ENCODE peak calls at places on chromosome 14, in five cellular contexts. O, S, C, E and P are unnamed samples.

GRCh38 chr14:72682188-72682587 is 211.7 kb downstream of the DPF3 start:
- DNase-seq in O (no peak), S (no peak), C (peak), E (no peak), P (no peak)

GRCh38 chr14:31018057-31018645 is 7.3 kb upstream of the AP4S1 start:
- DNase-seq in O (no peak), S (no peak), C (no peak), E (no peak), P (no peak)

GRCh38 chr14:32576088-32576795 is 247.1 kb downstream of the AKAP6 start:
- DNase-seq in O (peak), S (peak), C (no peak), E (peak), P (no peak)

GRCh38 chr14:90561920-90562319 is 165.1 kb downstream of the CALM1 start:
- DNase-seq in O (no peak), S (no peak), C (no peak), E (no peak), P (no peak)

GRCh38 chr14:32366995-32367394 is 37.9 kb downstream of the AKAP6 start:
- DNase-seq in O (peak), S (no peak), C (no peak), E (no peak), P (no peak)

GRCh38 chr14:28751467-28752058 is 15.0 kb upstream of the FOXG1 start:
- DNase-seq in O (peak), S (peak), C (no peak), E (peak), P (peak)

GRCh38 chr14:20794644-20795369 is 7.8 kb downstream of the RNASE1 start:
- DNase-seq in O (no peak), S (no peak), C (no peak), E (no peak), P (no peak)

GRCh38 chr14:95531473-95531872 is 3.4 kb upstream of the GLRX5 start:
- DNase-seq in O (peak), S (no peak), C (no peak), E (peak), P (no peak)

GRCh38 chr14:35389315-35389667 is 15.3 kb downstream of the NFKBIA start:
- DNase-seq in O (no peak), S (no peak), C (no peak), E (no peak), P (no peak)

GRCh38 chr14:53411110-53411509 is 258.0 kb upstream of the DDHD1 start:
- DNase-seq in O (peak), S (no peak), C (no peak), E (no peak), P (no peak)

GRCh38 chr14:89654998-89655397 is 238.0 kb upstream of the FOXN3 start:
- DNase-seq in O (no peak), S (no peak), C (no peak), E (no peak), P (no peak)

GRCh38 chr14:95056476-95056875 is 100.9 kb downstream of the DICER1 start:
- DNase-seq in O (no peak), S (no peak), C (no peak), E (no peak), P (no peak)

GRCh38 chr14:61476737-61477410 is 155.5 kb downstream of the PRKCH start:
- DNase-seq in O (peak), S (no peak), C (peak), E (peak), P (no peak)

GRCh38 chr14:91158091-91158790 is 44.4 kb downstream of the DGLUCY start:
- DNase-seq in O (no peak), S (no peak), C (no peak), E (no peak), P (no peak)

GRCh38 chr14:67668559-67668958 is 5.9 kb downstream of the VTI1B start:
- DNase-seq in O (no peak), S (no peak), C (no peak), E (no peak), P (no peak)

GRCh38 chr14:57060276-57060956 is 208.3 kb downstream of the EXOC5 start:
- DNase-seq in O (no peak), S (no peak), C (no peak), E (no peak), P (no peak)

GRCh38 chr14:25904446-25904845 is 693.4 kb downstream of the NOVA1 start:
- DNase-seq in O (peak), S (no peak), C (no peak), E (no peak), P (no peak)

GRCh38 chr14:103868242-103868897 is 21.0 kb upstream of the PPP1R13B start:
- DNase-seq in O (no peak), S (no peak), C (no peak), E (no peak), P (no peak)

GRCh38 chr14:100307215-100308111 is 1.2 kb upstream of the SLC25A29 start:
- DNase-seq in O (no peak), S (no peak), C (no peak), E (no peak), P (peak)

GRCh38 chr14:20750194-20750593 is 4.5 kb downstream of the EDDM3A start:
- DNase-seq in O (no peak), S (no peak), C (no peak), E (no peak), P (no peak)

GRCh38 chr14:77498984-77499527 is 440 bp upstream of the ISM2 start:
- DNase-seq in O (no peak), S (no peak), C (no peak), E (no peak), P (no peak)

GRCh38 chr14:36070056-36071043 is 106.2 kb downstream of the PTCSC3 start:
- DNase-seq in O (peak), S (peak), C (peak), E (peak), P (peak)

GRCh38 chr14:93268406-93268805 is 61.4 kb downstream of the UBR7 start:
- DNase-seq in O (no peak), S (no peak), C (no peak), E (no peak), P (no peak)

GRCh38 chr14:99425272-99425681 is 55.4 kb downstream of the SETD3 start:
- DNase-seq in O (no peak), S (no peak), C (no peak), E (no peak), P (no peak)

GRCh38 chr14:35438910-35439713 is 34.6 kb upstream of the NFKBIA start:
- DNase-seq in O (peak), S (peak), C (no peak), E (peak), P (no peak)

GRCh38 chr14:56423591-56423991 is 156.0 kb upstream of the TMEM260 start:
- DNase-seq in O (peak), S (no peak), C (peak), E (no peak), P (no peak)

GRCh38 chr14:46048127-46048526 is 603.5 kb downstream of the RPL10L start:
- DNase-seq in O (no peak), S (peak), C (no peak), E (peak), P (peak)

GRCh38 chr14:68979722-68980552 is 835 bp upstream of the ACTN1 start:
- DNase-seq in O (no peak), S (no peak), C (no peak), E (peak), P (peak)

GRCh38 chr14:105012171-105012985 is 8.5 kb downstream of the CDCA4 start:
- DNase-seq in O (no peak), S (no peak), C (no peak), E (peak), P (no peak)
- TF ChIP-seq CTCF in O (peak), S (peak), C (peak), E (peak), P (no peak)

DNA sequence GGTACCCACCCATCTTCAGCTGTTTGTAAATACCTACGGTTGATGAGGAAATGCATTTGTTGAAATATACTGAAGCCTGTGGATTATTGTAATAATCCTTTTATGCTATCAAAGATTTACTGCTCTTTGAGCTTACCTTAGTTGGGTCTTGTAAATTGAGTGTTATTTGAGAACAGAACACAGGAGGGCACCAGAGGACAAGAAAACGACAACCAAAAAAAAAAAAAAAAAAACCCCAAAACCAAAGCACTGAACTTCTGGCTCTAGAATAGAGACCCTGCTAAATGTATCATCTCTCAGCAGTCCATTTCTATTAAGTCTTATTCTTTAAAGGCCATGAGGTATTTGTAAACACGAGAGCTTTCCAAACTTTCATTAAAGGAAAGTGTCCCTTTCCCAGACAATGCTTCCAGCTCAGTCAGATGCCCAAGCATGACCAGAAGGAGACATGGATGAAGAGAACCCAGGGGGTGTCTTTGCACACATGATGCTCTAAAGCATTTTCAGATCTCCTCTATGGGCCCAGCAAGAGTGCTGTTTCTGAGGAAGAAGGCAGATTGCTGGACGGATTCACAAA is 763.9 kb downstream of the NRXN3 start:
- DNase-seq in O (peak), S (no peak), C (no peak), E (peak), P (no peak)
- TF ChIP-seq CTCF in O (peak), S (peak), C (peak), E (peak), P (peak)

GRCh38 chr14:55028066-55028465 is 1.0 kb downstream of the SOCS4 start:
- DNase-seq in O (peak), S (no peak), C (no peak), E (no peak), P (no peak)

GRCh38 chr14:55026441-55026792 is 482 bp downstream of the WDHD1 start:
- DNase-seq in O (no peak), S (no peak), C (no peak), E (no peak), P (no peak)

GRCh38 chr14:55028476-55028875 is 1.4 kb downstream of the SOCS4 start:
- DNase-seq in O (no peak), S (no peak), C (no peak), E (no peak), P (no peak)

GRCh38 chr14:55025948-55026347 is 951 bp downstream of the WDHD1 start:
- DNase-seq in O (no peak), S (no peak), C (no peak), E (no peak), P (no peak)

GRCh38 chr14:55026793-55027560 is at the start of the genes SOCS4 and WDHD1:
- DNase-seq in O (peak), S (peak), C (peak), E (peak), P (peak)
- TF ChIP-seq CTCF in O (no peak), S (no peak), C (peak), E (no peak), P (no peak)

GRCh38 chr14:59687663-59688062 is 111.1 kb upstream of the CCDC175 start:
- DNase-seq in O (no peak), S (no peak), C (no peak), E (no peak), P (no peak)

GRCh38 chr14:59690426-59690825 is 113.8 kb upstream of the CCDC175 start:
- DNase-seq in O (no peak), S (no peak), C (no peak), E (no peak), P (no peak)

GRCh38 chr14:59691266-59691665 is 114.7 kb upstream of the CCDC175 start:
- DNase-seq in O (no peak), S (no peak), C (no peak), E (no peak), P (no peak)

DNA sequence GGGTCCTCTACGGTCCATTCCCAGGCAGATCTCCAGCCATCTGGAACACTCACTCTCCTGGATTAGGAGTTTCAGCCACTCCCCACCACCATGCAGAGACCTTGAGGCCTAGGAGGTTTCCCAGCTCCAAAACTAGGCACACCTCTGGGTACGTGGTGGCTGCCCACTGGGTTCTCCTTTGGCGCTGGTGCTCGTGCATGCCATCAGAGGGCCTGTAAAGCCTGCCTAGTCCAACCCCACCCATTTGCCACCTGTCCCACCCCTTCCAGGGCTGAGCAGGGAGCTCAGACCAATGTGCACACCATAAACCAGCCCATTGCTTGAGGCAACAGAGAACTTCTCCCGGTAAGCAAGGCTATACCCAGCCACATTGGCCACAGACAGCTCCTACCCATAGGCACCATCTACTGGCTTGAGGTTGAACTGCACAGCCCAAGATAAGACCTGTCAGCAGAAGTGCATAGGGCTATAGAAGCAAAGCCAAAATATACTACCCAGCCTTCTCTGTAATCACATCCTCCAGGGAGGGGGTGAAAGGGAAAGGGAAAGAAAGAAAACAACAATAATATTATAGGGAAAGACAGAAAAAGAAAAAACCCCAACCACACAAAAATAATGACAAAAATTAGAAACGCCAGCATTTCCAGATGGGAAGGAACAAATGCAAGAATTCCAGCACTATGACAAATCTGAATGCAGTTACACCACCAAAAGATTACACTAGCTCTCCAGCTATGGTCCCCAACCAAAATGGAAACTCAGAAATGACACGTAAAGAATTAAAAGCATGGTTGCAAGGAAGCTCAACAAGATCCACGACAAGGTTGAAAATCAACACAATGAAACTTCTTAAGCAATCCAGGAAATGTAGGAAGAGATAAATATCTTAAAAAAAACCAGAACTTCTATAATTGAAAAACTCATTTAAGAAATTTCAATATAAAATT is 111.9 kb upstream of the CCDC175 start:
- DNase-seq in O (peak), S (peak), C (peak), E (peak), P (peak)
- TF ChIP-seq CTCF in O (peak), S (peak), C (peak), E (peak), P (peak)

GRCh38 chr14:22984959-22985658 is 2.8 kb upstream of the AJUBA start:
- DNase-seq in O (no peak), S (no peak), C (no peak), E (no peak), P (no peak)

GRCh38 chr14:22985894-22986507 is 3.6 kb upstream of the AJUBA start:
- DNase-seq in O (no peak), S (no peak), C (no peak), E (no peak), P (no peak)

GRCh38 chr14:22987291-22987690 is 4.9 kb upstream of the AJUBA start:
- DNase-seq in O (no peak), S (no peak), C (no peak), E (no peak), P (no peak)

GRCh38 chr14:22982477-22983245 is at the start of gene AJUBA:
- DNase-seq in O (peak), S (peak), C (peak), E (peak), P (peak)

DNA sequence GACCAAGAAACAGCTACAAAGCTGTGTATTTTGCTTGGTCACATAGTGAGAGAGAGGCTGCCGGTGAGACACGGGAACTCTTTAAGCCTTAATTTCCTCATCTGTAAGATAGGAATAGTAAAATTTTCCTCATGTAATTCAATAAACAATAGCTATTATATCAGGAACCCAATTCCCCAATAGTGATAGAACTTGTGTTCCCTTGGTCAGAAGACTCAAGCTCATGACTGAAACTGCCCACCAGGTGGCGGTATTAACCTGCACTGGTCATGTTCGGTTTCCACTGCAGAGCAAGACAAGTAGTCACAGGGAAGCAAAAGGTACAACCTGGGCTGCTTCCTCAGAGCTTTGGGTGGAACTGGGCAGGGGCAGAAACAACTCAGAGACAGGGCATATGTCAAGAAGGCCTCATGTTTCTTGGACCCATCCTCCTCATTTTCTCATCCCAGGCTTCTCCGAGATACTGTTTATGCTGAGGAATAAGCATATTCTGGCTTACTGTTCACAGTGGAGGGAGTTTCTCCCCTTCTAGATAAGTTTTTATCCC is 4.2 kb upstream of the AJUBA start:
- DNase-seq in O (peak), S (peak), C (peak), E (peak), P (peak)
- TF ChIP-seq CTCF in O (peak), S (no peak), C (peak), E (peak), P (peak)

GRCh38 chr14:66603945-66604344 is 96.0 kb downstream of the GPHN start:
- DNase-seq in O (no peak), S (no peak), C (no peak), E (no peak), P (no peak)
- TF ChIP-seq CTCF in O (no peak), S (no peak), C (no peak), E (no peak), P (no peak)